ENCODE peak calls at places on chromosomes 3 and 15, in eight cellular contexts. D is brain microvascular endothelial cell, Z is stomach, C is upper lobe of left lung, M is A673, Q is cardiac muscle cell, O is ascending aorta, A is osteoblast. F is an unnamed sample.

GRCh38 chr3:136883967-136884720 is 22.1 kb downstream of the NCK1 start:
- DNase-seq in D (no peak), Z (no peak), C (no peak), M (no peak), Q (no peak), O (no peak), A (no peak), F (no peak)

GRCh38 chr3:195895900-195896360 is 12.4 kb downstream of the TNK2 start:
- DNase-seq in D (no peak), Z (peak), C (peak), M (peak), Q (no peak), O (peak), A (peak), F (no peak)

GRCh38 chr15:89137926-89138325 is 49.7 kb downstream of the ABHD2 start:
- DNase-seq in D (no peak), Z (no peak), C (no peak), M (no peak), Q (no peak), O (no peak), A (no peak), F (no peak)

GRCh38 chr15:20358066-20358780 is 183.4 kb downstream of the GOLGA6L6 start:
- DNase-seq in D (no peak), Z (peak), C (no peak), M (no peak), Q (no peak), O (no peak), A (peak), F (no peak)

GRCh38 chr3:142663865-142664264 is 60.0 kb upstream of the TRPC1 start:
- DNase-seq in D (no peak), Z (no peak), C (no peak), M (no peak), Q (no peak), O (no peak), A (no peak), F (no peak)

GRCh38 chr3:155037508-155038202 is 42.5 kb upstream of the MME start:
- DNase-seq in D (no peak), Z (no peak), C (no peak), M (no peak), Q (no peak), O (no peak), A (no peak), F (no peak)

GRCh38 chr3:135992072-135992471 is 26.5 kb downstream of the PPP2R3A start:
- DNase-seq in D (peak), Z (no peak), C (no peak), M (no peak), Q (peak), O (no peak), A (no peak), F (peak)

GRCh38 chr3:142647856-142648255 is 51.7 kb downstream of the PLS1 start:
- DNase-seq in D (no peak), Z (no peak), C (no peak), M (no peak), Q (no peak), O (no peak), A (no peak), F (peak)

GRCh38 chr15:89591834-89592233 is 16.6 kb downstream of the TICRR start:
- DNase-seq in D (peak), Z (no peak), C (no peak), M (peak), Q (peak), O (no peak), A (no peak), F (no peak)

GRCh38 chr15:57534279-57534678 is 57.4 kb upstream of the MYZAP start:
- DNase-seq in D (no peak), Z (no peak), C (no peak), M (peak), Q (peak), O (no peak), A (no peak), F (no peak)

GRCh38 chr3:114542359-114542758 is 248.5 kb downstream of the TIGIT start:
- DNase-seq in D (no peak), Z (no peak), C (no peak), M (no peak), Q (no peak), O (no peak), A (no peak), F (no peak)

GRCh38 chr3:136193273-136194043 is 2.7 kb downstream of the MSL2 start:
- DNase-seq in D (no peak), Z (no peak), C (peak), M (no peak), Q (no peak), O (no peak), A (peak), F (no peak)

GRCh38 chr3:180617049-180617448 is 15.1 kb downstream of the TTC14 start:
- DNase-seq in D (no peak), Z (no peak), C (no peak), M (no peak), Q (no peak), O (no peak), A (no peak), F (no peak)

GRCh38 chr15:74438696-74439316 is 5.0 kb upstream of the SEMA7A start:
- DNase-seq in D (peak), Z (peak), C (peak), M (peak), Q (peak), O (no peak), A (peak), F (peak)

GRCh38 chr3:120983841-120984240 is 75.8 kb downstream of the STXBP5L start:
- DNase-seq in D (no peak), Z (no peak), C (no peak), M (peak), Q (no peak), O (no peak), A (peak), F (peak)

GRCh38 chr3:170869645-170870593 is at the start of gene RPL22L1:
- DNase-seq in D (peak), Z (peak), C (peak), M (peak), Q (peak), O (peak), A (peak), F (peak)

GRCh38 chr15:46146002-46146401 is 511.2 kb downstream of the SQOR start:
- DNase-seq in D (no peak), Z (no peak), C (no peak), M (no peak), Q (no peak), O (no peak), A (no peak), F (no peak)

GRCh38 chr15:48800811-48801460 is 9.9 kb downstream of the CEP152 start:
- DNase-seq in D (no peak), Z (no peak), C (no peak), M (peak), Q (peak), O (no peak), A (peak), F (no peak)

GRCh38 chr3:131421301-131421700 is 39.7 kb downstream of the NUDT16 start:
- DNase-seq in D (no peak), Z (no peak), C (no peak), M (no peak), Q (no peak), O (no peak), A (no peak), F (no peak)

GRCh38 chr3:24318668-24319287 is 175.9 kb downstream of the THRB start:
- DNase-seq in D (peak), Z (no peak), C (no peak), M (no peak), Q (peak), O (no peak), A (no peak), F (peak)

GRCh38 chr15:65249641-65250040 is 37.0 kb downstream of the PARP16 start:
- DNase-seq in D (no peak), Z (no peak), C (no peak), M (no peak), Q (no peak), O (no peak), A (peak), F (no peak)

GRCh38 chr3:195103623-195104022 is 167.3 kb downstream of the XXYLT1 start:
- DNase-seq in D (no peak), Z (no peak), C (no peak), M (no peak), Q (peak), O (no peak), A (peak), F (no peak)

GRCh38 chr3:66039590-66039887 is 821 bp upstream of the MAGI1 start:
- DNase-seq in D (peak), Z (peak), C (peak), M (no peak), Q (peak), O (no peak), A (peak), F (no peak)

GRCh38 chr3:57966823-57967222 is 41.4 kb upstream of the FLNB start:
- DNase-seq in D (no peak), Z (no peak), C (no peak), M (no peak), Q (peak), O (no peak), A (no peak), F (no peak)

GRCh38 chr15:30984542-30984941 is 6.9 kb downstream of the MTMR10 start:
- DNase-seq in D (no peak), Z (no peak), C (no peak), M (peak), Q (no peak), O (no peak), A (peak), F (no peak)

GRCh38 chr15:43376017-43376705 is 5.3 kb downstream of the TUBGCP4 start:
- DNase-seq in D (peak), Z (no peak), C (no peak), M (peak), Q (peak), O (no peak), A (peak), F (no peak)

GRCh38 chr3:41159581-41160189 is 39.6 kb upstream of the CTNNB1 start:
- DNase-seq in D (no peak), Z (no peak), C (no peak), M (no peak), Q (no peak), O (no peak), A (no peak), F (peak)

GRCh38 chr15:37031198-37031597 is 69.2 kb downstream of the MEIS2 start:
- DNase-seq in D (no peak), Z (no peak), C (no peak), M (no peak), Q (peak), O (no peak), A (no peak), F (peak)

GRCh38 chr15:22933641-22934061 is 46.5 kb downstream of the CYFIP1 start:
- DNase-seq in D (no peak), Z (peak), C (no peak), M (peak), Q (no peak), O (no peak), A (peak), F (no peak)

GRCh38 chr3:48474619-48475018 is 28.1 kb downstream of the ATRIP start:
- DNase-seq in D (no peak), Z (no peak), C (no peak), M (no peak), Q (no peak), O (no peak), A (peak), F (no peak)

GRCh38 chr3:19060404-19060803 is 87.9 kb upstream of the KCNH8 start:
- DNase-seq in D (no peak), Z (no peak), C (no peak), M (no peak), Q (no peak), O (no peak), A (no peak), F (no peak)

GRCh38 chr3:41199866-41200668 is 762 bp downstream of the CTNNB1 start:
- DNase-seq in D (no peak), Z (no peak), C (peak), M (no peak), Q (peak), O (no peak), A (peak), F (peak)

GRCh38 chr3:9809239-9809614 is 835 bp upstream of the TTLL3 start:
- DNase-seq in D (no peak), Z (peak), C (peak), M (no peak), Q (no peak), O (no peak), A (peak), F (no peak)

GRCh38 chr15:100623301-100623700 is 20.9 kb downstream of the ASB7 start:
- DNase-seq in D (peak), Z (no peak), C (no peak), M (no peak), Q (peak), O (no peak), A (no peak), F (peak)

GRCh38 chr3:183455064-183455463 is 26.6 kb upstream of the MCF2L2 start:
- DNase-seq in D (peak), Z (no peak), C (no peak), M (no peak), Q (peak), O (no peak), A (peak), F (no peak)

GRCh38 chr3:153161138-153161713 is 800 bp upstream of the RAP2B start:
- DNase-seq in D (peak), Z (peak), C (peak), M (peak), Q (peak), O (peak), A (peak), F (peak)
- TF ChIP-seq CTCF in D (no peak), Z (no peak), C (no peak), M (no peak), Q (no peak), O (no peak), A (no peak), F (no peak)

DNA sequence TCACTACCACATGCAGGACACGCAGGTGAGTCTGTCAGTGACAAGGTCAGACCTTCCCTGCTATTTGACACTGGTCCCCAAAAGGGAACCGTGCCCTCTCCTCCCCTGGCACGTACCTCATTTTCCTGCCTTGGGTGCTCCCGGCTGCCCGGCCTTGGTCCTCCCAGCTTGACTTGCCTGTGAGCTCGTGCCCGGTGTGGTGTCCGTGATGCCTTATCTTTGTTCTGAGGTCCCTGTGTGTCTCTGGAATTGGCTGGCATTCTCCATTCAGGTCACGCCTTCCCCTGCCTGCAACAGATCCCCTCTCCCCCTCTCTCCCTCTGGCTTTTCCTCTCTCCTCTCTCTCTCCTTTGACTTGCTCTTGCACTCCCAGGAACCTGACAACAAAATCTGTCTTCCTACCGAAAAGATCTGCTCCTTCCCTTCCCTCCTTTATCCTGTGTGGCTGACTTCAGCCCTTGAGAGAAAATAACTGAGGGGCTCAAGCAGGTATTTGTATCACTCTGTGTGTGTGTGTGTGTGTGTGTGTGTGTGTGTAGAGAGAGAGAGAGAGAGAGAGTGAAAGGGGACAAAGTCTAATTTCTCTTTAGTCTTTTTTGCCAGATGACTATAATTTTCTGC is at the start of gene MASP1:
- DNase-seq in D (peak), Z (no peak), C (no peak), M (no peak), Q (no peak), O (no peak), A (no peak), F (no peak)
- H3K27ac ChIP-seq in D (no peak), Z (no peak), C (peak), M (no peak), Q (peak), O (peak), A (peak), F (no peak)

GRCh38 chr3:124636101-124636862 is 94.0 kb upstream of the UMPS start:
- DNase-seq in D (no peak), Z (no peak), C (no peak), M (no peak), Q (no peak), O (no peak), A (peak), F (no peak)
- TF ChIP-seq CTCF in D (no peak), Z (no peak), C (no peak), M (no peak), Q (no peak), O (no peak), A (no peak), F (no peak)

GRCh38 chr15:32823750-32824149 is 105.9 kb downstream of the GREM1 start:
- DNase-seq in D (no peak), Z (no peak), C (no peak), M (no peak), Q (no peak), O (no peak), A (no peak), F (no peak)
- H3K27ac ChIP-seq in D (peak), Z (no peak), C (no peak), M (no peak), Q (no peak), O (no peak), A (peak), F (no peak)

GRCh38 chr3:157662171-157662570 is 159.0 kb upstream of the VEPH1 start:
- DNase-seq in D (no peak), Z (no peak), C (no peak), M (no peak), Q (no peak), O (no peak), A (no peak), F (no peak)
- TF ChIP-seq CTCF in D (no peak), Z (no peak), C (no peak), M (no peak), Q (no peak), O (no peak), A (no peak), F (no peak)

DNA sequence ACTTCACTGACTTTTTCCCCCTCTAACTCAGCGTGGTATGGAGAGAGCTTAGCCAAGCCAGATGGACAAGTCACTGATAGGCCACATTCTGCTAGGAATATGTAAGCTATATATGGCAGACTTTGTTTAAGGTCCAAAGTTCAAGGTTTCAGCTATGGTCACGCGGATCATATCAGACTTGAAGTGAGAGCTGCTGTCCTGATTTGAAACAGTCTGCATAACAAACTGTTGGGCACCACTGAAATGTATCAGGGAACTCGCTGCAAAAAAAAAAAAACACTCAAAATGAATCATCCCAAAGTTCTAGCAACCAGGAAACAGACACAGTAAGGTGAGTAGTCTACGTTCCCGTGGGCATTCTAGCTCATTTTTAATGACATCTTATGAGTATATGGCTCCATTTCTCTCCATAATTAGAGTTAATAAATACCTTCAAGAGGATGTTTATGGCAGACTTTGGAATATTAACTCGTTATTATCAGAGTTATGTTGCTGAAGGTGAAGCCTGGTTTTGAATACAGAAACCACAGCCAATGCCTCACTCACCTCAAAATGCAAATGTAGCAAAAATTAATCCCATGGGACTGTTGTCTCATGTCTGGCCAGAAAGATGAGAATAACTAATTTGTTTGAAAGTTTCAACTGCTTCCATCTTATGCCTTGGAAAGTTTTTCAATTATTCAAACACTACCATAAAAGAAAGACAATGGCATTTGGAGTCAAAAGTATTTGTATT is 12.3 kb downstream of the DPH3 start:
- DNase-seq in D (no peak), Z (no peak), C (no peak), M (no peak), Q (no peak), O (no peak), A (no peak), F (no peak)
- H3K27ac ChIP-seq in D (no peak), Z (no peak), C (no peak), M (no peak), Q (no peak), O (no peak), A (no peak), F (no peak)

GRCh38 chr15:26365077-26365476 is 407.8 kb downstream of the GABRB3 start:
- DNase-seq in D (no peak), Z (no peak), C (no peak), M (no peak), Q (no peak), O (no peak), A (no peak), F (no peak)
- TF ChIP-seq CTCF in D (no peak), Z (no peak), C (no peak), M (no peak), Q (no peak), O (no peak), A (no peak), F (no peak)